ENCODE peak calls at places on chromosomes 7 and 10, in five cellular contexts. One of them, this sample, is unnamed. For H3K4me1, the result is how much of the 10 kb centered on the place peaks cover.

GRCh38 chr7:133510326-133511055 is 257.6 kb downstream of the EXOC4 start:
- DNase-seq in mammary epithelial cell: peak
- DNase-seq in endodermal cell: no peak
- DNase-seq in H9: no peak
- DNase-seq in NT2/D1: no peak
- DNase-seq in this sample: no peak

GRCh38 chr7:116219288-116219687 is 8.9 kb downstream of the TES start:
- DNase-seq in NT2/D1: no peak
- DNase-seq in mammary epithelial cell: no peak
- DNase-seq in endodermal cell: no peak
- DNase-seq in H9: no peak
- DNase-seq in this sample: no peak

GRCh38 chr10:102702742-102703141 is 11.5 kb downstream of the ARL3 start:
- DNase-seq in NT2/D1: no peak
- DNase-seq in H9: no peak
- DNase-seq in endodermal cell: no peak
- DNase-seq in mammary epithelial cell: no peak
- DNase-seq in this sample: no peak

GRCh38 chr10:48568131-48568530 is 36.7 kb downstream of the ARHGAP22 start:
- DNase-seq in endodermal cell: peak
- DNase-seq in NT2/D1: no peak
- DNase-seq in H9: peak
- DNase-seq in mammary epithelial cell: no peak
- DNase-seq in this sample: no peak

GRCh38 chr10:70348228-70348850 is 34.1 kb downstream of the LRRC20 start:
- DNase-seq in NT2/D1: no peak
- DNase-seq in endodermal cell: peak
- DNase-seq in H9: peak
- DNase-seq in mammary epithelial cell: peak
- DNase-seq in this sample: peak

GRCh38 chr7:151104411-151105235 is 18.3 kb downstream of the AGAP3 start:
- DNase-seq in NT2/D1: no peak
- DNase-seq in endodermal cell: peak
- DNase-seq in mammary epithelial cell: peak
- DNase-seq in H9: peak
- DNase-seq in this sample: peak

GRCh38 chr7:80453699-80454340 is 58.0 kb downstream of the GNAT3 start:
- DNase-seq in NT2/D1: no peak
- DNase-seq in endodermal cell: no peak
- DNase-seq in H9: no peak
- DNase-seq in mammary epithelial cell: no peak
- DNase-seq in this sample: peak

GRCh38 chr10:30062090-30062489 is 2.7 kb upstream of the JCAD start:
- DNase-seq in mammary epithelial cell: no peak
- DNase-seq in endodermal cell: no peak
- DNase-seq in H9: no peak
- DNase-seq in NT2/D1: no peak
- DNase-seq in this sample: peak

GRCh38 chr10:93753621-93754250 is 4.0 kb upstream of the LGI1 start:
- DNase-seq in mammary epithelial cell: no peak
- DNase-seq in NT2/D1: no peak
- DNase-seq in H9: no peak
- DNase-seq in endodermal cell: peak
- DNase-seq in this sample: peak

GRCh38 chr7:106452031-106452851 is 167.5 kb upstream of the NAMPT start:
- DNase-seq in mammary epithelial cell: peak
- DNase-seq in H9: no peak
- DNase-seq in NT2/D1: no peak
- DNase-seq in endodermal cell: no peak
- DNase-seq in this sample: no peak

GRCh38 chr10:124469956-124470484 is 8.4 kb downstream of the LHPP start:
- DNase-seq in H9: peak
- DNase-seq in NT2/D1: no peak
- DNase-seq in endodermal cell: peak
- DNase-seq in mammary epithelial cell: no peak
- DNase-seq in this sample: no peak

GRCh38 chr7:108097703-108098102 is 32.5 kb downstream of the LAMB4 start:
- DNase-seq in endodermal cell: no peak
- DNase-seq in NT2/D1: peak
- DNase-seq in mammary epithelial cell: no peak
- DNase-seq in H9: no peak
- DNase-seq in this sample: no peak

GRCh38 chr7:13144622-13145021 is 457.2 kb downstream of the ARL4A start:
- DNase-seq in H9: no peak
- DNase-seq in endodermal cell: no peak
- DNase-seq in NT2/D1: no peak
- DNase-seq in mammary epithelial cell: no peak
- DNase-seq in this sample: peak

GRCh38 chr7:70052691-70053090 is 454.4 kb downstream of the AUTS2 start:
- DNase-seq in endodermal cell: no peak
- DNase-seq in NT2/D1: no peak
- DNase-seq in mammary epithelial cell: no peak
- DNase-seq in H9: no peak
- DNase-seq in this sample: peak

GRCh38 chr10:103856497-103857175 is 1.3 kb upstream of the SH3PXD2A start:
- DNase-seq in endodermal cell: no peak
- DNase-seq in mammary epithelial cell: no peak
- DNase-seq in NT2/D1: no peak
- DNase-seq in H9: no peak
- DNase-seq in this sample: no peak

GRCh38 chr10:131728829-131729228 is 172.0 kb upstream of the PPP2R2D start:
- DNase-seq in NT2/D1: no peak
- DNase-seq in mammary epithelial cell: no peak
- DNase-seq in H9: peak
- DNase-seq in endodermal cell: peak
- DNase-seq in this sample: no peak

GRCh38 chr10:13587367-13587766 is 602 bp downstream of the PRPF18 start:
- DNase-seq in H9: no peak
- DNase-seq in endodermal cell: peak
- DNase-seq in mammary epithelial cell: peak
- DNase-seq in NT2/D1: no peak
- DNase-seq in this sample: peak

GRCh38 chr10:58326967-58327381 is 7.8 kb upstream of the UBE2D1 start:
- DNase-seq in H9: peak
- DNase-seq in mammary epithelial cell: no peak
- DNase-seq in NT2/D1: no peak
- DNase-seq in endodermal cell: peak
- DNase-seq in this sample: peak
- H3K9ac ChIP-seq in H9: no peak
- H3K9ac ChIP-seq in mammary epithelial cell: no peak
- H3K9ac ChIP-seq in NT2/D1: no peak
- H3K9ac ChIP-seq in endodermal cell: no peak
- H3K9ac ChIP-seq in this sample: peak

GRCh38 chr10:86071145-86071544 is 295.4 kb downstream of the GRID1 start:
- DNase-seq in mammary epithelial cell: no peak
- DNase-seq in endodermal cell: peak
- DNase-seq in NT2/D1: no peak
- DNase-seq in H9: no peak
- DNase-seq in this sample: no peak

GRCh38 chr10:86074294-86074693 is 292.3 kb downstream of the GRID1 start:
- DNase-seq in mammary epithelial cell: no peak
- DNase-seq in endodermal cell: no peak
- DNase-seq in NT2/D1: no peak
- DNase-seq in H9: no peak
- DNase-seq in this sample: no peak

GRCh38 chr10:86070278-86070677 is 296.3 kb downstream of the GRID1 start:
- DNase-seq in H9: no peak
- DNase-seq in NT2/D1: no peak
- DNase-seq in mammary epithelial cell: no peak
- DNase-seq in endodermal cell: no peak
- DNase-seq in this sample: no peak

GRCh38 chr10:86073199-86073977 is 293.2 kb downstream of the GRID1 start:
- DNase-seq in H9: no peak
- DNase-seq in endodermal cell: peak
- DNase-seq in mammary epithelial cell: no peak
- DNase-seq in NT2/D1: no peak
- DNase-seq in this sample: no peak

GRCh38 chr10:86071758-86072157 is 294.8 kb downstream of the GRID1 start:
- DNase-seq in mammary epithelial cell: no peak
- DNase-seq in H9: no peak
- DNase-seq in NT2/D1: no peak
- DNase-seq in endodermal cell: peak
- DNase-seq in this sample: no peak
- H3K4me1 ChIP-seq in mammary epithelial cell: under half
- H3K4me1 ChIP-seq in H9: under half
- H3K4me1 ChIP-seq in NT2/D1: under half
- H3K4me1 ChIP-seq in endodermal cell: under half
- H3K4me1 ChIP-seq in this sample: under half

GRCh38 chr7:95427123-95427522 is 7.7 kb downstream of the PON2 start:
- DNase-seq in H9: no peak
- DNase-seq in endodermal cell: no peak
- DNase-seq in NT2/D1: no peak
- DNase-seq in mammary epithelial cell: no peak
- DNase-seq in this sample: no peak
- H3K9ac ChIP-seq in H9: no peak
- H3K9ac ChIP-seq in endodermal cell: no peak
- H3K9ac ChIP-seq in NT2/D1: no peak
- H3K9ac ChIP-seq in mammary epithelial cell: no peak
- H3K9ac ChIP-seq in this sample: no peak

GRCh38 chr10:77391605-77392235 is 245.9 kb downstream of the KCNMA1 start:
- DNase-seq in NT2/D1: peak
- DNase-seq in H9: peak
- DNase-seq in mammary epithelial cell: peak
- DNase-seq in endodermal cell: peak
- DNase-seq in this sample: peak

GRCh38 chr10:77393821-77394501 is 243.6 kb downstream of the KCNMA1 start:
- DNase-seq in endodermal cell: peak
- DNase-seq in mammary epithelial cell: peak
- DNase-seq in H9: no peak
- DNase-seq in NT2/D1: no peak
- DNase-seq in this sample: no peak

GRCh38 chr10:77393411-77393810 is 244.2 kb downstream of the KCNMA1 start:
- DNase-seq in H9: no peak
- DNase-seq in NT2/D1: no peak
- DNase-seq in mammary epithelial cell: no peak
- DNase-seq in endodermal cell: no peak
- DNase-seq in this sample: no peak

GRCh38 chr10:77392851-77393250 is 244.8 kb downstream of the KCNMA1 start:
- DNase-seq in H9: no peak
- DNase-seq in endodermal cell: no peak
- DNase-seq in NT2/D1: no peak
- DNase-seq in mammary epithelial cell: peak
- DNase-seq in this sample: peak

DNA sequence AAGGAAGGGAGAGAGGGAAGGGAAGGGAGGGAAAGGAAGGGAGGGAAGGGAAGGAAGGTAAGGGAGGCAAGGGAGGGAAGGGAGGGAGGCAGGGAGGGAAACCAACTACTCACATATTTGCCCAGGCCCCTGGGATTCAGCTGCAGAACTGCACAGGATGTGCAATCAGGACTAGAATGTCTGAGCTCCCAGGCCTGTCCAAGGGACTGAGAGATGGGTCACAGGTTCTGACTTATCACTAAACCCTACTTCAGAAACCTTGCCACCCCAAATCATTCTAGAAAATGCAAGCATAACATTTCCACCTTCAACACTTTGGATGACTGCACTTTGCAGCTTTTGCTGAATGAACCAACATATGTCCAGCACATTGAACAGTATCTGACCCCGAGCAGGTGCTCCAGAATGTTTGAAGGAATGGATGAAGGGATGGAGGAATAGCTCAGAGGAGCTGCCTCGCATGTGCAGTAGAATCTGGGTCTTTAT is 245.3 kb downstream of the KCNMA1 start:
- DNase-seq in mammary epithelial cell: no peak
- DNase-seq in endodermal cell: no peak
- DNase-seq in H9: no peak
- DNase-seq in NT2/D1: no peak
- DNase-seq in this sample: peak
- H3K4me1 ChIP-seq in mammary epithelial cell: half or more
- H3K4me1 ChIP-seq in endodermal cell: under half
- H3K4me1 ChIP-seq in H9: under half
- H3K4me1 ChIP-seq in NT2/D1: under half
- H3K4me1 ChIP-seq in this sample: under half

GRCh38 chr7:1502845-1503244 is 1.3 kb downstream of the INTS1 start:
- DNase-seq in NT2/D1: no peak
- DNase-seq in endodermal cell: no peak
- DNase-seq in mammary epithelial cell: no peak
- DNase-seq in H9: no peak
- DNase-seq in this sample: no peak
- H3K9ac ChIP-seq in NT2/D1: peak
- H3K9ac ChIP-seq in endodermal cell: peak
- H3K9ac ChIP-seq in mammary epithelial cell: peak
- H3K9ac ChIP-seq in H9: no peak
- H3K9ac ChIP-seq in this sample: peak

DNA sequence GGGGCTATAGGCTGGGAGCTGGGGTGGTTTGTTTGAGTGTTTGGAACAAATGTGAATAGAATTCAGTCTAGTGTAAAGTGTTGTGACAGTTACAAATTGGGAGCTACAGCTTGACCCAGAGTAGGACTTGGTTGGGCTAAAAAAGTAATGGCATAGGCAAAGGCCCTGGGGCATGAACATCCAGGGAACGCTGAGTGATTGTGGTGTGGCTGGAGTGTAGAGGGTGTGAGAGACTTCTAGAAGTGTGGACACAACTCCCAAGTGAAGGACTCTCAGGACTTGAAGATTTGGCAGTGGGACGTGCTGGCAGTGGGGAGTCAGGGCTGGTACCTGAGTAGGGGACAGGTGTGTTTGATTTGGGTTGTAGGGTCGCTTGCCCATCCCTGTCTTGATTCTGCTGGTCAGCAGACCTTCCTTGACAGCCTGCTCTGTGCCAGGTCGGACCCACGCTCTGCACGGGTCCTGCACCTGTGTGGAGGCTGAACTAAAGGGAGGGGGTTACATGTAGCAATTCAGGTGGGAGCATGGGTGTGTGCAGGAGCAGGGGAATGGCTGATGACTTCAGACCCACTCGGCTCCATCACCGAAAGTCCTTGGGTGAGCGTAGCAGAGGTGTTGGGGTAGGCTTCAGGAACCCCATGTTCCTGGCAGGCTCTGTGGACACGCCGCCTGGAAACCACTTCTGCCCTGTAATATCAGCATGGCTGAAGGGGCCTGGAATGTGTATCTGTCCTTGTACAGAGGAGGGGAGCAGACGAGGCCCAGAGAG is 43.3 kb downstream of the ZMIZ1 start:
- DNase-seq in NT2/D1: no peak
- DNase-seq in mammary epithelial cell: no peak
- DNase-seq in endodermal cell: no peak
- DNase-seq in H9: no peak
- DNase-seq in this sample: no peak
- H3K4me1 ChIP-seq in NT2/D1: under half
- H3K4me1 ChIP-seq in mammary epithelial cell: half or more
- H3K4me1 ChIP-seq in endodermal cell: under half
- H3K4me1 ChIP-seq in H9: under half
- H3K4me1 ChIP-seq in this sample: half or more

GRCh38 chr10:113007343-113007771 is 57.3 kb downstream of the TCF7L2 start:
- DNase-seq in H9: no peak
- DNase-seq in endodermal cell: no peak
- DNase-seq in mammary epithelial cell: no peak
- DNase-seq in NT2/D1: no peak
- DNase-seq in this sample: no peak
- H3K9ac ChIP-seq in H9: no peak
- H3K9ac ChIP-seq in endodermal cell: no peak
- H3K9ac ChIP-seq in mammary epithelial cell: no peak
- H3K9ac ChIP-seq in NT2/D1: no peak
- H3K9ac ChIP-seq in this sample: peak

GRCh38 chr10:75117996-75118395 is 6.5 kb downstream of the SAMD8 start:
- DNase-seq in H9: no peak
- DNase-seq in NT2/D1: no peak
- DNase-seq in mammary epithelial cell: no peak
- DNase-seq in endodermal cell: no peak
- DNase-seq in this sample: peak
- H3K4me1 ChIP-seq in H9: under half
- H3K4me1 ChIP-seq in NT2/D1: under half
- H3K4me1 ChIP-seq in mammary epithelial cell: under half
- H3K4me1 ChIP-seq in endodermal cell: under half
- H3K4me1 ChIP-seq in this sample: half or more